ENCODE peak calls at places on chromosomes 3 and 15, in four cellular contexts. Y is HCT116, T is tibial artery, B is Peyer's patch. W is an unnamed sample.
A peak's percentile ranks its signal among the peaks of the same experiment; 100 is the strongest.

GRCh38 chr3:16665282-16665741 is 60.1 kb upstream of the DAZL start:
- DNase-seq in B (no peak), Y (peak; percentile 43), T (no peak), W (no peak)

GRCh38 chr15:70505411-70505919 is 257.9 kb downstream of the UACA start:
- DNase-seq in Y (peak; percentile 75), T (no peak), B (no peak), W (no peak)

GRCh38 chr3:69649120-69649519 is 90.1 kb upstream of the MITF start:
- DNase-seq in Y (no peak), B (no peak), T (no peak), W (no peak)

GRCh38 chr15:98560338-98560737 is 88.0 kb upstream of the IGF1R start:
- DNase-seq in T (no peak), Y (no peak), B (no peak), W (no peak)

GRCh38 chr15:64687167-64688085 is 88.0 kb downstream of the RBPMS2 start:
- DNase-seq in Y (no peak), T (no peak), B (no peak), W (no peak)

GRCh38 chr15:72858205-72858604 is 74.6 kb upstream of the ADPGK start:
- DNase-seq in Y (no peak), T (no peak), B (no peak), W (no peak)

GRCh38 chr3:149371001-149371722 is 6.3 kb downstream of the TM4SF1 start:
- DNase-seq in Y (no peak), T (no peak), B (no peak), W (no peak)

GRCh38 chr3:127222664-127223063 is 29.7 kb downstream of the PRR23E start:
- DNase-seq in T (no peak), B (no peak), Y (no peak), W (no peak)

GRCh38 chr3:632571-633170 is 436.1 kb downstream of the CHL1 start:
- DNase-seq in B (no peak), T (no peak), Y (peak; percentile 35), W (no peak)

GRCh38 chr3:55701997-55702396 is 214.9 kb upstream of the WNT5A start:
- DNase-seq in Y (no peak), T (no peak), B (no peak), W (no peak)

GRCh38 chr3:42447481-42447880 is 37.1 kb upstream of the LYZL4 start:
- DNase-seq in Y (no peak), B (no peak), T (no peak), W (no peak)

GRCh38 chr3:88148651-88149050 is 1.1 kb upstream of the C3orf38 start:
- DNase-seq in Y (no peak), B (no peak), T (no peak), W (no peak)

GRCh38 chr15:62739082-62739481 is 303.5 kb upstream of the TPM1 start:
- DNase-seq in Y (peak; percentile 68), B (no peak), T (no peak), W (no peak)

GRCh38 chr3:5021571-5022092 is 42.4 kb downstream of the BHLHE40 start:
- DNase-seq in B (no peak), Y (peak; percentile 80), T (no peak), W (no peak)

GRCh38 chr3:142355692-142356091 is 92.1 kb downstream of the XRN1 start:
- DNase-seq in B (no peak), T (no peak), Y (no peak), W (no peak)

DNA sequence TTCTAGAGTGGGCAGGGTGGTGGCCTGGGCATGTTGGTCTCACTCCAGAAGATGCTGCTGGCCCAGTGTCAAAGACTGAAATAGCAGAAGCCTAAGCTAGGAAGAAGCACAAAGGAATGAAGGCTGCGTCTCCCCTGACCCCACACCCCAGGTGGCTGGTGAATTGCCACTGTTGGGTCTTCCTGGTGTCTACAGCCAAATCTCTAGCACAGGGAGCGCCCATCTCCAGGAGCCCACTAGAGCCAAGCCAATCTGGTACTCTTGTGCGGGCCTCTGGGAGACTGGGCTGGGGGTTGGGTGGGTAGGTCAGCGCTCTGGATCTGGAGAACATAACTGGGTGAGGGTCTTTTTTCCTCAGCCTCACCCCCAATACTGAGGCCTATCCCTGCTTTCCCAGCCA is 894 bp downstream of the TUSC2 start:
- DNase-seq in B (no peak), T (no peak), Y (no peak), W (no peak)
- H3K27ac ChIP-seq in B (peak overlapping the region; percentile 93), T (peak overlapping the region; percentile 95), Y (peak overlapping the region; percentile 61), W (peak overlapping the region; percentile 95)

DNA sequence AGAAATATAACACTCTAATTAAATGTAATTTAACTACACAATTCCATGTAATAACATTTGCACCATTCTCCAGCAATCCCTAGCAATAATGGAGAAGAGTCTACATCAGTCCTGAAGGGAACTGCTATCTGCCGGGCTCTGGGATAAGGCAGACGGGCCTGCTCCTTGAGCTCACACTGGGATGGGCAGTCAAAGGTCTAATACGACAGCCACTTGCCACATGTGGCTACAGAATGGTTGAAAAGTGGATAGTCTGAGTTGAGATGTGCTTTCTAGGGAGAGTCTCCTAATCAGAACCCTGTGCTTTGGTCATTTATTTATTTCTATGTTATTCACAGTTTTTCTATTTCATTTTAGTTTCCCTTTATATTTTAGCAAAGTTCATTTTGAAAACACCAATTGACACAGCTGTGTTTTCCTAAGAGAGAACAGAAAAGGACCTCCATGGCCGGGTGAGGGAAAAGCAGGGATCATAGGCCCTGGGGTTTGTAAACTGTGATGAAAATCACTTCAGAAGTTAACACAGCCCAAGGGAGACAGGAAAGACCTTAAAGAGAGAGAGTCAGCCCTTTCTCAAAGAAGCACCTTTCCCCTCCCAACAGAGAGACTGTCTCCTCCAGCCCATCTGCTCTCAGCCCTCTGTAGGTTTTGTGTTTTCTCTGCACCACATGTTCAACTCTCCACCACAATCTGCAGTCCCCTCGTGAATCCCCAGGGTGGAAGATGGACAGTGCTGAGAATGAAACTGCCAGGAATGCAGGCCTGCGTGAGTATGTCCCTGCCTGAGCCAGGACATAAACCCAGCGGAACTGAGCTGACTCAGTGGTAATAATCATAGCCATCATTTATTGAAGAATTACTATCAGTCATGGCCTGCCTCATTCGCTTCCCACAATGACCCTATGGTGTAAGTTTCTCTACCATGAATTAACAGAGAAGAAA is 11.6 kb downstream of the FSIP1 start:
- DNase-seq in B (no peak), T (no peak), Y (no peak), W (peak; percentile 19)
- TF ChIP-seq CTCF in B (no peak), T (no peak), Y (no peak), W (no peak)

GRCh38 chr15:79078763-79079395 is 11.7 kb downstream of the RASGRF1 start:
- DNase-seq in T (no peak), B (no peak), Y (no peak), W (no peak)
- H3K27ac ChIP-seq in T (no peak overlapping the region), B (no peak overlapping the region), Y (no peak overlapping the region), W (no peak overlapping the region)

GRCh38 chr3:31341130-31341529 is 191.6 kb upstream of the STT3B start:
- DNase-seq in T (no peak), Y (no peak), B (no peak), W (no peak)
- TF ChIP-seq CTCF in T (no peak), Y (peak; percentile 15), B (no peak), W (no peak)